ENCODE peak calls at places on chromosomes 13 and 19, in four cellular contexts. U is CD8-positive, alpha-beta T cell; R is heart right ventricle; G is CD8-positive, alpha-beta memory T cell. F is an unnamed sample.
A peak's percentile ranks its signal among the peaks of the same experiment; 100 is the strongest.

GRCh38 chr19:8085606-8086464 is 33.3 kb downstream of the CCL25 start:
- DNase-seq in U (no peak), G (no peak), R (no peak), F (no peak)

GRCh38 chr19:18590273-18591272 is 2.0 kb downstream of the REX1BD start:
- DNase-seq in R (peak; percentile 51), U (no peak), G (no peak), F (no peak)

GRCh38 chr13:99086869-99087129 is 108.9 kb upstream of the DOCK9 start:
- DNase-seq in G (peak; percentile 66), R (no peak), U (no peak), F (no peak)

GRCh38 chr19:18251587-18252369 is 22.5 kb downstream of the IQCN start:
- DNase-seq in U (peak; percentile 73), R (peak; percentile 71), G (peak; percentile 76), F (peak; percentile 58)

GRCh38 chr13:86581711-86582110 is 782.5 kb upstream of the SLITRK6 start:
- DNase-seq in R (no peak), G (no peak), U (no peak), F (no peak)

GRCh38 chr13:24660023-24660806 is 20.0 kb upstream of the ATP12A start:
- DNase-seq in R (no peak), G (no peak), U (no peak), F (no peak)

GRCh38 chr19:42188665-42189064 is 28.8 kb downstream of the DEDD2 start:
- DNase-seq in U (no peak), G (no peak), R (no peak), F (no peak)

GRCh38 chr19:47104678-47105077 is 8.9 kb downstream of the ZC3H4 start:
- DNase-seq in G (no peak), U (no peak), R (no peak), F (no peak)

GRCh38 chr19:3210347-3211017 is 14.0 kb upstream of the CELF5 start:
- DNase-seq in U (peak; percentile 61), R (peak; percentile 62), G (peak; percentile 49), F (peak; percentile 32)

GRCh38 chr19:47742636-47743035 is 2.7 kb upstream of the NOP53 start:
- DNase-seq in R (no peak), U (no peak), G (no peak), F (no peak)

GRCh38 chr19:18591735-18592385 is 3.3 kb downstream of the REX1BD start:
- DNase-seq in U (no peak), G (no peak), R (no peak), F (no peak)

GRCh38 chr19:41886761-41887710 is 4.1 kb downstream of the ARHGEF1 start:
- DNase-seq in R (no peak), G (peak; percentile 95), U (peak; percentile 68), F (peak; percentile 53)

GRCh38 chr13:110403721-110404120 is 96.6 kb downstream of the COL4A2 start:
- DNase-seq in R (no peak), G (no peak), U (no peak), F (no peak)

GRCh38 chr13:43784491-43784890 is 2.3 kb downstream of the ENOX1 start:
- DNase-seq in G (no peak), U (no peak), R (no peak), F (no peak)

GRCh38 chr13:75236774-75237173 is 245.2 kb downstream of the TBC1D4 start:
- DNase-seq in R (no peak), U (no peak), G (no peak), F (no peak)

GRCh38 chr19:6779204-6779603 is 6.7 kb downstream of the VAV1 start:
- DNase-seq in G (no peak), R (no peak), U (no peak), F (no peak)

GRCh38 chr13:29435125-29435911 is 160.2 kb downstream of the SLC7A1 start:
- DNase-seq in R (peak; percentile 26), G (no peak), U (no peak), F (no peak)

GRCh38 chr19:49879243-49879960 is 1.9 kb downstream of the TBC1D17 start:
- DNase-seq in U (no peak), R (no peak), G (no peak), F (no peak)

DNA sequence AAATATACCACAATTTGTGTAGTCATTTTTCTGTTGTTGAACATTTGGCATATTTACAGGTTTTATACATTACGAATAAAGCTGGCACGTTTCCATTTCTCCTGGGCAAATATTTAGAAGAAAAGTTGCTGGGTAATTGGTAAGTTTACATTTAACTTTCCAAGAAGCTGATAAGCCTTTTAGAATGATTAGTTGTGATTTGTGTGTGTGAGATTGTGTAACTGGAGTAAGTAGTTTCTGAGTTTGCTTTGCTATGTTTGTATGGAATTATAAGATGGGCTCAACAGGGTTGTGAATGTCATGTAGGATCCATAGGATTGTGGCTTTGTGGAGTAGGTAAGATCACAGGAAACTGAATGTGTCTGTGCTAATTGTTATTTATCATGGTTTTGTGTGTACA is 1.7 kb upstream of the ZNF529 start:
- DNase-seq in R (no peak), G (no peak), U (no peak), F (no peak)
- H3K36me3 ChIP-seq in R (no peaks in the 10 kb centered on the region), G (peaks cover 10% of the 10 kb centered on the region), U (peaks cover 10% of the 10 kb centered on the region), F (peaks cover 22% of the 10 kb centered on the region)

DNA sequence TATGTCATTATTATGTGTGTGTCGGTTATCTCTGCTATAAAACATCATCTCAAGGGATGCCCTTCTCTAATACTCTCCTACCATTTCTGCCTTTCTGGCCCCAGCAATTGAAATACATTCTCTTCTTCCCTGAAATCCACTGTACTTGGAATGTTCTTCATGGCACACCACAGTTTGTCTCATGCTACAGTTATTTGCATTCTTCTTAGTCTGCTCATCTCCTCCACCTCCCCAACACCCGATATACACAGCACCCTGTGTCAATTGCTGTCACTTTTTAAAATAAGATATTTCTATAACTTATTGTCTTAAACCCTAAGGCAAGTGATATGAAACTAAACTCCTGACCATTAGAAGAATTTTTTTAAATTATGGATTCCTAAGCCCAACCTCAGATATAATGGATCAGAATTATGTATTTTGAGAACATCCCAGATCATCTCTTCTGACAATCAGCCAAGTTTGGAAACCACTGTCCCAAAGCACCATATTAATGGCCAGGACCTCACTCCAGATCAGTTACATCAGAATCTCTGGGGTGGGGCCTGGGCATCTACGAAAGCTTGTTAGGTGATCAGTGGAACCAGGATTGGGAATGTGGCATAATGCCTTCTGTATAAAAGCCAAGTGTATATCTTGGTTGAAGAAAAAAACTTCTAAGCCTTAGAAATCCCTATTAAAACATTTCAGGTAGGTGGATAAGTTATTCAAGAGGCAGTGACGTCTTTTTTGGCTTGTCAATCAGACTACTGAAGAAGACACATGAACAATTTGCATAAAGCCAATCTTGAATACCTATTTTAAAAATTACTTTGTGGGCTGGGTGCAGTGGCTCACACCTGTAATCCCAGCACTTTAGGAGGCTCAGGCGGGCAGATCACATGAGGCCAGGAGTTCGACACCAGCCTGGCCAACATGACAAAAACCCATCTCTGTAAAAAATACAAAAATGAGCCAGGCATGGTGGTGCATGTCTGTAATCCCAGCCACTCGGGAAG is 30.0 kb upstream of the KBTBD7 start:
- DNase-seq in R (no peak), G (no peak), U (no peak), F (no peak)
- H3K4me3 ChIP-seq in R (no peak overlapping the region), G (no peak overlapping the region), U (no peak overlapping the region), F (no peak overlapping the region)

DNA sequence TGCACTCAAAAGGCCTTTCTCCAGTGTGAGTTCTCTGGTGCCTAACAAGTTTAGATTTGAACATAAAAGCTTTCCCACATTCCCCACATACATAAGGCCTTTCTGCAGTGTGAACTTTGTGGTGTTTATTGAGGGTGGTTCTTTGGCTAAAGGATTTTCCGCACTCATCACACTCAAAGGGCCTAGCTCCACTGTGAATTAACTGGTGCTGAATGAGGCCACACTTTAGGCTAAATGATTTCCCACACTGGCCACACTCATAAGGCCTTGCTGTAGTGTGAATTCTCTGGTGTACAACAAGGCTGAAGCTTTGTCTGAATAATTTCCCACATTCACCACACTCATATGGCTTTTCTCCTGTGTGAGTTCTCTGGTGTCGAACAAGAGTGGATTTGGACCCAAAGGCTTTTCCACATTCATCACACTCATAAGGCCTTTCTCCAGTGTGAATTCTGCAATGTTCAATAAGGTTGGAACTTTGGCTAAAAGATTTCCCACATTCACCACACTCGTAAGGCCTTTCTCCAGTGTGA is 6.2 kb downstream of the ZNF416 start:
- DNase-seq in R (no peak), G (no peak), U (no peak), F (no peak)
- H3K9me3 ChIP-seq in R (peaks cover 100% of the 10 kb centered on the region), G (peaks cover 83% of the 10 kb centered on the region), U (peaks cover 73% of the 10 kb centered on the region), F (peaks cover 63% of the 10 kb centered on the region)

DNA sequence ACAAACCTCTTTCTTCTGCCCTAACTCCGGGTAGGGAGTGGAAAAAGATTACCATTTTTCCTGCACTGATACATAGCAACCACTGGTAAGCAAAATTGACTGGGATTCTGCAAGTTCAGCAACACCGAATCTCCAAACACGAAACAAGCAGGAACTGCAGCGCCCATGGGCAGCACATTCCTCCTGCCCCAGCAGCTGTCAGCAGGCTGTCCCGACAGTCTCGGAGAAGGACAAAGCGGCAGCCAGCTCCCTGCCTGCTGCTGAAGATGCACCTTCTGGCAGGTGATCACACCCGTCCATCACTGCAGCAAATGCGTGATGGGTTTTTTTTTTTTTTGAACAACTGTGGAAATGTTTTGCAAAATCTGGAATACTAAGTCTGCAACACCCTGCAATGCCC is 6.7 kb downstream of the TMTC4 start:
- DNase-seq in U (no peak), G (no peak), R (no peak), F (no peak)
- H3K36me3 ChIP-seq in U (peaks cover 24% of the 10 kb centered on the region), G (peaks cover 16% of the 10 kb centered on the region), R (peaks cover 3% of the 10 kb centered on the region), F (peaks cover 36% of the 10 kb centered on the region)

GRCh38 chr19:10013834-10014618 is 743 bp downstream of the RDH8 start:
- DNase-seq in G (no peak), R (no peak), U (no peak), F (no peak)
- H3K4me3 ChIP-seq in G (no peak overlapping the region), R (no peak overlapping the region), U (no peak overlapping the region), F (no peak overlapping the region)

GRCh38 chr13:58592052-58592451 is 960.5 kb downstream of the PCDH17 start:
- DNase-seq in R (no peak), U (no peak), G (no peak), F (no peak)
- H3K9me3 ChIP-seq in R (no peaks in the 10 kb centered on the region), U (no peaks in the 10 kb centered on the region), G (no peaks in the 10 kb centered on the region), F (no peaks in the 10 kb centered on the region)

GRCh38 chr19:35727956-35728706 is 10.3 kb downstream of the KMT2B start:
- DNase-seq in R (no peak), U (no peak), G (no peak), F (no peak)

GRCh38 chr19:35731353-35731752 is 10.9 kb downstream of the IGFLR1 start:
- DNase-seq in U (no peak), R (no peak), G (no peak), F (no peak)

GRCh38 chr19:35729021-35729420 is 11.2 kb downstream of the KMT2B start:
- DNase-seq in U (no peak), R (no peak), G (no peak), F (no peak)

GRCh38 chr19:35730326-35730725 is 11.9 kb downstream of the IGFLR1 start:
- DNase-seq in R (no peak), U (no peak), G (no peak), F (no peak)

GRCh38 chr19:35729763-35730162 is 12.0 kb downstream of the KMT2B start:
- DNase-seq in U (no peak), R (no peak), G (no peak), F (no peak)
- H3K36me3 ChIP-seq in U (peaks cover 69% of the 10 kb centered on the region), R (peaks cover 20% of the 10 kb centered on the region), G (peaks cover 65% of the 10 kb centered on the region), F (peaks cover 91% of the 10 kb centered on the region)

DNA sequence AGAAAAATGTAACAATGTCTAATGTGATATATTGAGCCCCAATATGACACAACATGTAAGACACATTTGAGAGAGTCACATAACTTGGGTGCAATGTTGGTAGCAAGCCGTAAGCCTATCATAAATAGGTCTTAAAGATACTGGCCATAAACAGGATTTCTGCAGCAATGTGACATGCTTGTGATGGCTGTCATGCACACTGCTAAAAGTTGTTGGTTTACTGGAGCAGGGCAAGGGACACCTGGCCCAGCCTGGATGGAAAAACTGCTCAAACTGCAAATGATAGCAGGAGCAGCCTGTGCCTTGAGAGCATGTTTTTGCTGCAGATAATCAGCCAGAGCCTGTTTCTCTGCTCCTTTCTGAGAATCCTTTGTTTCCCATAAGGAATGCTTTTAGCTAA is 136.7 kb upstream of the ZNF91 start:
- DNase-seq in U (no peak), R (no peak), G (no peak), F (no peak)
- H3K4me3 ChIP-seq in U (no peak overlapping the region), R (no peak overlapping the region), G (no peak overlapping the region), F (no peak overlapping the region)